ENCODE peak calls at places on chromosomes 11 and 22, in nine cellular contexts. T is heart right ventricle; S is dorsolateral prefrontal cortex; K is dermis blood vessel endothelial cell; V is renal cortical epithelial cell; E is stimulated activated CD4-positive, alpha-beta T cell treated with anti-CD3 and anti-CD28 coated beads, Interleukin-1b, Interleukin-23, amount 100 ng/mL, for 24 hours; G is naive thymus-derived CD4-positive, alpha-beta T cell; W is HTR-8/SVneo; J is PC-9. D is an unnamed sample.

GRCh38 chr22:44891791-44892190 is 118.0 kb downstream of the PHF21B start:
- DNase-seq in J (no peak), T (no peak), S (no peak), W (no peak), V (no peak), K (no peak), E (no peak), G (no peak), D (no peak)

GRCh38 chr11:26541870-26542269 is 30.2 kb downstream of the MUC15 start:
- DNase-seq in W (no peak), S (no peak), G (no peak), K (no peak), V (no peak), T (no peak), J (no peak), E (no peak), D (no peak)

GRCh38 chr11:94873910-94874575 is 99.3 kb downstream of the CWC15 start:
- DNase-seq in W (no peak), E (no peak), K (no peak), T (no peak), G (no peak), V (no peak), S (no peak), J (no peak), D (no peak)

GRCh38 chr11:88849368-88849767 is 216.4 kb downstream of the GRM5 start:
- DNase-seq in K (no peak), E (no peak), W (no peak), G (no peak), T (no peak), V (peak; percentile 42), J (no peak), S (no peak), D (no peak)

GRCh38 chr11:44457862-44458261 is 107.6 kb upstream of the CD82 start:
- DNase-seq in K (no peak), E (no peak), T (no peak), W (no peak), S (no peak), V (no peak), J (no peak), G (no peak), D (peak; percentile 14)

GRCh38 chr11:85694385-85694980 is 8.5 kb upstream of the CCDC89 start:
- DNase-seq in S (no peak), E (no peak), W (peak; percentile 43), G (peak; percentile 61), V (peak; percentile 68), J (no peak), T (no peak), K (peak; percentile 69), D (no peak)

GRCh38 chr11:60950933-60951610 is 904 bp downstream of the SLC15A3 start:
- DNase-seq in S (no peak), K (peak; percentile 33), J (no peak), G (peak; percentile 44), W (no peak), T (peak; percentile 52), E (no peak), V (no peak), D (no peak)

GRCh38 chr11:210122-210802 is 2.8 kb downstream of the RIC8A start:
- DNase-seq in V (peak; percentile 60), E (no peak), T (no peak), W (peak; percentile 45), J (peak; percentile 36), S (no peak), K (peak; percentile 45), G (no peak), D (no peak)

GRCh38 chr11:30420233-30420787 is 97.4 kb downstream of the ARL14EP start:
- DNase-seq in G (no peak), V (no peak), J (no peak), T (no peak), S (no peak), W (no peak), E (no peak), K (no peak), D (no peak)

GRCh38 chr11:74009230-74009547 is 304 bp upstream of the UCP3 start:
- DNase-seq in J (no peak), T (no peak), K (no peak), E (no peak), S (no peak), W (no peak), G (no peak), V (no peak), D (no peak)

GRCh38 chr11:94151903-94152677 is 23.4 kb downstream of the PANX1 start:
- DNase-seq in J (peak; percentile 55), G (no peak), K (peak; percentile 81), S (no peak), E (no peak), T (no peak), W (peak; percentile 87), V (peak; percentile 92), D (no peak)

GRCh38 chr11:74322667-74323066 is 11.2 kb upstream of the P4HA3 start:
- DNase-seq in K (no peak), V (peak; percentile 16), G (no peak), T (peak; percentile 69), S (no peak), W (no peak), E (no peak), J (no peak), D (no peak)

GRCh38 chr11:355581-356458 is 13.5 kb upstream of the B4GALNT4 start:
- DNase-seq in T (peak; percentile 95), W (peak; percentile 87), G (peak; percentile 89), E (peak; percentile 65), K (peak; percentile 96), S (peak; percentile 63), V (peak; percentile 78), J (peak; percentile 89), D (peak; percentile 85)

GRCh38 chr22:31329029-31329428 is 17.1 kb downstream of the PATZ1 start:
- DNase-seq in E (no peak), S (no peak), G (no peak), T (no peak), V (no peak), J (peak; percentile 39), K (no peak), W (no peak), D (no peak)

GRCh38 chr11:3853935-3854659 is 1.4 kb upstream of the STIM1 start:
- DNase-seq in K (no peak), E (peak; percentile 25), J (no peak), S (no peak), G (peak; percentile 86), V (no peak), T (no peak), W (no peak), D (peak; percentile 82)

GRCh38 chr22:44663256-44663999 is 38.6 kb upstream of the PRR5 start:
- DNase-seq in E (no peak), K (no peak), W (no peak), S (no peak), J (no peak), G (no peak), T (no peak), V (no peak), D (no peak)

GRCh38 chr22:35131423-35132050 is 65.6 kb downstream of the ISX start:
- DNase-seq in J (no peak), G (no peak), V (no peak), E (no peak), S (no peak), K (no peak), T (no peak), W (no peak), D (no peak)

GRCh38 chr11:118437046-118437735 is 899 bp downstream of the KMT2A start:
- DNase-seq in G (peak; percentile 34), T (no peak), V (no peak), E (no peak), S (no peak), K (peak; percentile 45), W (no peak), J (peak; percentile 24), D (peak; percentile 45)

GRCh38 chr11:77173494-77173893 is 45.4 kb downstream of the MYO7A start:
- DNase-seq in G (no peak), J (no peak), E (no peak), V (no peak), S (no peak), K (peak; percentile 13), T (peak; percentile 23), W (no peak), D (no peak)

GRCh38 chr11:40241524-40242037 is 1217.9 kb downstream of the LRRC4C start:
- DNase-seq in V (peak; percentile 18), K (no peak), G (no peak), W (peak; percentile 1), E (no peak), S (no peak), T (no peak), J (no peak), D (no peak)

GRCh38 chr11:126029237-126029636 is 33.4 kb downstream of the CDON start:
- DNase-seq in S (no peak), J (no peak), T (no peak), K (no peak), W (no peak), E (no peak), G (no peak), V (no peak), D (no peak)

GRCh38 chr11:69216609-69217008 is 60.9 kb downstream of the SMIM38 start:
- DNase-seq in W (no peak), V (no peak), K (no peak), G (no peak), S (no peak), E (no peak), T (no peak), J (no peak), D (no peak)